ENCODE peak calls at places on chromosomes 6 and 20, in six cellular contexts. One of them, this sample, is unnamed. For H3K4me1 and H3K27me3, the result is how much of the 10 kb centered on the place peaks cover.

GRCh38 chr6:18654821-18655220 is 267.7 kb downstream of the RNF144B start:
- DNase-seq in heart left ventricle: no peak
- DNase-seq in prostate gland: no peak
- DNase-seq in adrenal gland: no peak
- DNase-seq in HepG2: no peak
- DNase-seq in Peyer's patch: no peak
- DNase-seq in this sample: no peak

GRCh38 chr20:8094415-8094818 is 37.6 kb upstream of the PLCB1 start:
- DNase-seq in prostate gland: peak
- DNase-seq in heart left ventricle: peak
- DNase-seq in HepG2: no peak
- DNase-seq in Peyer's patch: peak
- DNase-seq in adrenal gland: peak
- DNase-seq in this sample: peak

GRCh38 chr20:35232575-35232974 is 6.1 kb downstream of the MMP24 start:
- DNase-seq in heart left ventricle: no peak
- DNase-seq in HepG2: no peak
- DNase-seq in adrenal gland: no peak
- DNase-seq in Peyer's patch: no peak
- DNase-seq in prostate gland: no peak
- DNase-seq in this sample: no peak

GRCh38 chr20:50471231-50471630 is 39.0 kb upstream of the PTPN1 start:
- DNase-seq in adrenal gland: no peak
- DNase-seq in Peyer's patch: no peak
- DNase-seq in prostate gland: no peak
- DNase-seq in heart left ventricle: no peak
- DNase-seq in HepG2: no peak
- DNase-seq in this sample: no peak

GRCh38 chr6:13006578-13007300 is 290.2 kb downstream of the PHACTR1 start:
- DNase-seq in HepG2: no peak
- DNase-seq in prostate gland: no peak
- DNase-seq in heart left ventricle: no peak
- DNase-seq in adrenal gland: no peak
- DNase-seq in Peyer's patch: no peak
- DNase-seq in this sample: no peak

GRCh38 chr6:9197726-9198125 is 762.4 kb upstream of the SLC35B3 start:
- DNase-seq in heart left ventricle: no peak
- DNase-seq in adrenal gland: no peak
- DNase-seq in HepG2: no peak
- DNase-seq in Peyer's patch: no peak
- DNase-seq in prostate gland: no peak
- DNase-seq in this sample: no peak

GRCh38 chr6:53192590-53193232 is 44.1 kb upstream of the GCM1 start:
- DNase-seq in adrenal gland: peak
- DNase-seq in prostate gland: peak
- DNase-seq in HepG2: no peak
- DNase-seq in heart left ventricle: no peak
- DNase-seq in Peyer's patch: no peak
- DNase-seq in this sample: peak

GRCh38 chr6:25232478-25232877 is 46.7 kb upstream of the CARMIL1 start:
- DNase-seq in HepG2: no peak
- DNase-seq in heart left ventricle: peak
- DNase-seq in adrenal gland: peak
- DNase-seq in Peyer's patch: no peak
- DNase-seq in prostate gland: no peak
- DNase-seq in this sample: peak

GRCh38 chr6:84967389-84967788 is 203.0 kb upstream of the TBX18 start:
- DNase-seq in HepG2: peak
- DNase-seq in prostate gland: no peak
- DNase-seq in Peyer's patch: no peak
- DNase-seq in adrenal gland: no peak
- DNase-seq in heart left ventricle: no peak
- DNase-seq in this sample: peak

GRCh38 chr6:107331409-107332386 is 127.7 kb downstream of the PDSS2 start:
- DNase-seq in prostate gland: no peak
- DNase-seq in adrenal gland: no peak
- DNase-seq in HepG2: peak
- DNase-seq in Peyer's patch: no peak
- DNase-seq in heart left ventricle: no peak
- DNase-seq in this sample: no peak

GRCh38 chr6:76707630-76708029 is 635.2 kb upstream of the IMPG1 start:
- DNase-seq in heart left ventricle: no peak
- DNase-seq in prostate gland: no peak
- DNase-seq in adrenal gland: no peak
- DNase-seq in HepG2: no peak
- DNase-seq in Peyer's patch: peak
- DNase-seq in this sample: no peak

GRCh38 chr20:46023999-46024398 is 5.0 kb upstream of the SLC12A5 start:
- DNase-seq in adrenal gland: no peak
- DNase-seq in Peyer's patch: no peak
- DNase-seq in prostate gland: no peak
- DNase-seq in HepG2: no peak
- DNase-seq in heart left ventricle: no peak
- DNase-seq in this sample: no peak

GRCh38 chr6:31053873-31054272 is 43.6 kb downstream of the MUC22 start:
- DNase-seq in HepG2: no peak
- DNase-seq in heart left ventricle: peak
- DNase-seq in adrenal gland: no peak
- DNase-seq in Peyer's patch: no peak
- DNase-seq in prostate gland: no peak
- DNase-seq in this sample: no peak

GRCh38 chr20:59781236-59781635 is 152.2 kb downstream of the SYCP2 start:
- DNase-seq in heart left ventricle: no peak
- DNase-seq in Peyer's patch: no peak
- DNase-seq in adrenal gland: peak
- DNase-seq in HepG2: no peak
- DNase-seq in prostate gland: no peak
- DNase-seq in this sample: no peak

GRCh38 chr6:39841291-39841690 is 49.1 kb downstream of the DAAM2 start:
- DNase-seq in heart left ventricle: no peak
- DNase-seq in adrenal gland: no peak
- DNase-seq in Peyer's patch: no peak
- DNase-seq in HepG2: no peak
- DNase-seq in prostate gland: no peak
- DNase-seq in this sample: no peak

GRCh38 chr20:41395669-41396664 is 29.3 kb upstream of the EMILIN3 start:
- DNase-seq in heart left ventricle: peak
- DNase-seq in adrenal gland: no peak
- DNase-seq in prostate gland: no peak
- DNase-seq in Peyer's patch: no peak
- DNase-seq in HepG2: peak
- DNase-seq in this sample: no peak

GRCh38 chr20:15867017-15867416 is 706.2 kb downstream of the KIF16B start:
- DNase-seq in adrenal gland: no peak
- DNase-seq in prostate gland: no peak
- DNase-seq in Peyer's patch: no peak
- DNase-seq in HepG2: no peak
- DNase-seq in heart left ventricle: no peak
- DNase-seq in this sample: no peak

GRCh38 chr6:28742668-28743270 is 181.0 kb downstream of the TRIM27 start:
- DNase-seq in Peyer's patch: no peak
- DNase-seq in heart left ventricle: no peak
- DNase-seq in adrenal gland: no peak
- DNase-seq in prostate gland: no peak
- DNase-seq in HepG2: peak
- DNase-seq in this sample: peak

GRCh38 chr6:45650527-45651135 is 272.9 kb upstream of the SUPT3H start:
- DNase-seq in Peyer's patch: no peak
- DNase-seq in adrenal gland: no peak
- DNase-seq in prostate gland: no peak
- DNase-seq in HepG2: no peak
- DNase-seq in heart left ventricle: no peak
- DNase-seq in this sample: no peak

GRCh38 chr6:127532991-127533390 is 13.9 kb upstream of the MTCL3 start:
- DNase-seq in adrenal gland: no peak
- DNase-seq in Peyer's patch: no peak
- DNase-seq in prostate gland: no peak
- DNase-seq in heart left ventricle: no peak
- DNase-seq in HepG2: no peak
- DNase-seq in this sample: no peak

GRCh38 chr20:49929142-49929494 is 7.1 kb upstream of the RNF114 start:
- DNase-seq in HepG2: no peak
- DNase-seq in heart left ventricle: no peak
- DNase-seq in prostate gland: no peak
- DNase-seq in adrenal gland: peak
- DNase-seq in Peyer's patch: peak
- DNase-seq in this sample: no peak

GRCh38 chr6:134589512-134589911 is 271.6 kb upstream of the SGK1 start:
- DNase-seq in Peyer's patch: no peak
- DNase-seq in adrenal gland: no peak
- DNase-seq in HepG2: no peak
- DNase-seq in prostate gland: no peak
- DNase-seq in heart left ventricle: no peak
- DNase-seq in this sample: no peak

GRCh38 chr20:37670426-37670825 is 23.4 kb upstream of the CTNNBL1 start:
- DNase-seq in adrenal gland: peak
- DNase-seq in Peyer's patch: no peak
- DNase-seq in HepG2: no peak
- DNase-seq in prostate gland: no peak
- DNase-seq in heart left ventricle: no peak
- DNase-seq in this sample: peak

GRCh38 chr6:105483492-105483891 is 80.6 kb upstream of the PREP start:
- DNase-seq in Peyer's patch: no peak
- DNase-seq in adrenal gland: no peak
- DNase-seq in heart left ventricle: no peak
- DNase-seq in HepG2: no peak
- DNase-seq in prostate gland: no peak
- DNase-seq in this sample: peak

GRCh38 chr6:167045828-167046580 is 46.8 kb downstream of the CEP43 start:
- DNase-seq in Peyer's patch: no peak
- DNase-seq in prostate gland: no peak
- DNase-seq in heart left ventricle: no peak
- DNase-seq in adrenal gland: no peak
- DNase-seq in HepG2: peak
- DNase-seq in this sample: no peak

GRCh38 chr20:24639167-24639548 is 169.7 kb downstream of the SYNDIG1 start:
- DNase-seq in adrenal gland: no peak
- DNase-seq in prostate gland: no peak
- DNase-seq in Peyer's patch: no peak
- DNase-seq in HepG2: no peak
- DNase-seq in heart left ventricle: no peak
- DNase-seq in this sample: no peak

GRCh38 chr20:24640276-24640675 is 170.8 kb downstream of the SYNDIG1 start:
- DNase-seq in Peyer's patch: no peak
- DNase-seq in prostate gland: no peak
- DNase-seq in HepG2: no peak
- DNase-seq in heart left ventricle: no peak
- DNase-seq in adrenal gland: no peak
- DNase-seq in this sample: no peak

GRCh38 chr20:24637941-24638340 is 168.5 kb downstream of the SYNDIG1 start:
- DNase-seq in HepG2: no peak
- DNase-seq in prostate gland: no peak
- DNase-seq in heart left ventricle: no peak
- DNase-seq in adrenal gland: no peak
- DNase-seq in Peyer's patch: no peak
- DNase-seq in this sample: no peak

GRCh38 chr20:24636626-24637025 is 167.2 kb downstream of the SYNDIG1 start:
- DNase-seq in adrenal gland: no peak
- DNase-seq in heart left ventricle: no peak
- DNase-seq in HepG2: no peak
- DNase-seq in Peyer's patch: no peak
- DNase-seq in prostate gland: no peak
- DNase-seq in this sample: no peak

GRCh38 chr20:24638546-24639166 is 169.2 kb downstream of the SYNDIG1 start:
- DNase-seq in heart left ventricle: no peak
- DNase-seq in adrenal gland: no peak
- DNase-seq in HepG2: no peak
- DNase-seq in Peyer's patch: no peak
- DNase-seq in prostate gland: no peak
- DNase-seq in this sample: no peak
- TF ChIP-seq POLR2A in heart left ventricle: no peak
- TF ChIP-seq POLR2A in adrenal gland: no peak
- TF ChIP-seq POLR2A in HepG2: no peak
- TF ChIP-seq POLR2A in Peyer's patch: no peak
- TF ChIP-seq POLR2A in prostate gland: no peak
- TF ChIP-seq POLR2A in this sample: no peak

GRCh38 chr6:41448256-41448655 is 97.9 kb upstream of the FOXP4 start:
- DNase-seq in heart left ventricle: no peak
- DNase-seq in prostate gland: no peak
- DNase-seq in Peyer's patch: no peak
- DNase-seq in HepG2: no peak
- DNase-seq in adrenal gland: no peak
- DNase-seq in this sample: no peak
- H3K4me1 ChIP-seq in heart left ventricle: under half
- H3K4me1 ChIP-seq in prostate gland: under half
- H3K4me1 ChIP-seq in Peyer's patch: under half
- H3K4me1 ChIP-seq in HepG2: half or more
- H3K4me1 ChIP-seq in adrenal gland: under half
- H3K4me1 ChIP-seq in this sample: under half

GRCh38 chr20:63472159-63472811 is at the start of gene KCNQ2:
- DNase-seq in adrenal gland: no peak
- DNase-seq in heart left ventricle: no peak
- DNase-seq in Peyer's patch: no peak
- DNase-seq in prostate gland: no peak
- DNase-seq in HepG2: no peak
- DNase-seq in this sample: no peak
- H3K27me3 ChIP-seq in adrenal gland: half or more
- H3K27me3 ChIP-seq in heart left ventricle: under half
- H3K27me3 ChIP-seq in Peyer's patch: under half
- H3K27me3 ChIP-seq in prostate gland: under half
- H3K27me3 ChIP-seq in HepG2: under half
- H3K27me3 ChIP-seq in this sample: under half

GRCh38 chr6:109008951-109009760 is 85.5 kb downstream of the SESN1 start:
- DNase-seq in prostate gland: peak
- DNase-seq in adrenal gland: peak
- DNase-seq in HepG2: peak
- DNase-seq in heart left ventricle: peak
- DNase-seq in Peyer's patch: peak
- DNase-seq in this sample: peak
- TF ChIP-seq POLR2A in prostate gland: peak
- TF ChIP-seq POLR2A in adrenal gland: peak
- TF ChIP-seq POLR2A in HepG2: peak
- TF ChIP-seq POLR2A in heart left ventricle: peak
- TF ChIP-seq POLR2A in Peyer's patch: peak
- TF ChIP-seq POLR2A in this sample: peak

GRCh38 chr6:4815584-4815983 is 39.4 kb downstream of the CDYL start:
- DNase-seq in adrenal gland: no peak
- DNase-seq in Peyer's patch: no peak
- DNase-seq in prostate gland: no peak
- DNase-seq in heart left ventricle: no peak
- DNase-seq in HepG2: no peak
- DNase-seq in this sample: no peak

GRCh38 chr6:4816904-4817303 is 40.7 kb downstream of the CDYL start:
- DNase-seq in prostate gland: no peak
- DNase-seq in Peyer's patch: no peak
- DNase-seq in HepG2: no peak
- DNase-seq in heart left ventricle: no peak
- DNase-seq in adrenal gland: no peak
- DNase-seq in this sample: no peak

GRCh38 chr6:4813055-4813454 is 36.9 kb downstream of the CDYL start:
- DNase-seq in HepG2: no peak
- DNase-seq in adrenal gland: no peak
- DNase-seq in prostate gland: no peak
- DNase-seq in heart left ventricle: no peak
- DNase-seq in Peyer's patch: no peak
- DNase-seq in this sample: no peak

GRCh38 chr6:4812068-4812467 is 35.9 kb downstream of the CDYL start:
- DNase-seq in prostate gland: no peak
- DNase-seq in adrenal gland: no peak
- DNase-seq in Peyer's patch: no peak
- DNase-seq in heart left ventricle: no peak
- DNase-seq in HepG2: no peak
- DNase-seq in this sample: no peak

GRCh38 chr6:4814212-4814611 is 38.0 kb downstream of the CDYL start:
- DNase-seq in heart left ventricle: no peak
- DNase-seq in prostate gland: no peak
- DNase-seq in adrenal gland: no peak
- DNase-seq in HepG2: no peak
- DNase-seq in Peyer's patch: no peak
- DNase-seq in this sample: no peak
- H3K4me1 ChIP-seq in heart left ventricle: under half
- H3K4me1 ChIP-seq in prostate gland: under half
- H3K4me1 ChIP-seq in adrenal gland: under half
- H3K4me1 ChIP-seq in HepG2: under half
- H3K4me1 ChIP-seq in Peyer's patch: under half
- H3K4me1 ChIP-seq in this sample: under half